ENCODE peak calls at places on chromosomes 3 and 15, in four cellular contexts. R, H, F and W are unnamed samples.

GRCh38 chr3:23549148-23549910 is 256.4 kb upstream of the UBE2E1 start:
- DNase-seq in R (no peak), H (no peak), F (no peak), W (no peak)

GRCh38 chr15:79987969-79988368 is 17.0 kb upstream of the BCL2A1 start:
- DNase-seq in R (no peak), H (no peak), F (no peak), W (no peak)

GRCh38 chr3:184346480-184346879 is 9.1 kb downstream of the FAM131A start:
- DNase-seq in R (no peak), H (no peak), F (no peak), W (no peak)

GRCh38 chr3:194967126-194968117 is 281.7 kb downstream of the FAM43A start:
- DNase-seq in R (no peak), H (no peak), F (no peak), W (no peak)

GRCh38 chr15:31263751-31264533 is 62.7 kb upstream of the KLF13 start:
- DNase-seq in R (peak; percentile 64), H (peak; percentile 85), F (peak; percentile 64), W (peak; percentile 56)

GRCh38 chr3:23468203-23468602 is 265.1 kb downstream of the UBE2E2 start:
- DNase-seq in R (no peak), H (no peak), F (no peak), W (no peak)

GRCh38 chr3:15953841-15954240 is 156.1 kb upstream of the ANKRD28 start:
- DNase-seq in R (no peak), H (no peak), F (no peak), W (no peak)

GRCh38 chr15:59972241-59972640 is 31.9 kb upstream of the FOXB1 start:
- DNase-seq in R (no peak), H (no peak), F (no peak), W (no peak)

GRCh38 chr3:123084738-123085237 is 18.0 kb downstream of the PDIA5 start:
- DNase-seq in R (no peak), H (no peak), F (no peak), W (peak; percentile 56)

GRCh38 chr3:81951106-81951505 is 189.7 kb upstream of the GBE1 start:
- DNase-seq in R (no peak), H (no peak), F (no peak), W (no peak)

GRCh38 chr3:17551333-17551732 is 191.1 kb downstream of the TBC1D5 start:
- DNase-seq in R (no peak), H (no peak), F (no peak), W (no peak)

GRCh38 chr3:45711936-45712335 is 22.7 kb downstream of the SACM1L start:
- DNase-seq in R (no peak), H (no peak), F (no peak), W (no peak)

GRCh38 chr3:32109256-32109655 is 2.8 kb downstream of the GPD1L start:
- DNase-seq in R (peak; percentile 91), H (peak; percentile 98), F (peak; percentile 94), W (peak; percentile 98)

GRCh38 chr3:38137615-38138346 is 680 bp upstream of the MYD88 start:
- DNase-seq in R (no peak), H (no peak), F (no peak), W (peak; percentile 27)

GRCh38 chr15:57694264-57694663 is 12.2 kb upstream of the POLR2M start:
- DNase-seq in R (no peak), H (no peak), F (no peak), W (no peak)

GRCh38 chr3:159378391-159378790 is 576.5 kb downstream of the MFSD1 start:
- DNase-seq in R (peak; percentile 94), H (no peak), F (no peak), W (no peak)

GRCh38 chr3:23821858-23822257 is 16.1 kb downstream of the UBE2E1 start:
- DNase-seq in R (no peak), H (no peak), F (no peak), W (no peak)

GRCh38 chr3:196207833-196208607 is 3.2 kb downstream of the ZDHHC19 start:
- DNase-seq in R (no peak), H (peak; percentile 69), F (no peak), W (peak; percentile 93)

GRCh38 chr15:77118787-77119410 is 48.0 kb upstream of the TSPAN3 start:
- DNase-seq in R (peak; percentile 49), H (no peak), F (peak; percentile 40), W (peak; percentile 82)

GRCh38 chr15:42992626-42993025 is 72.0 kb upstream of the TTBK2 start:
- DNase-seq in R (no peak), H (no peak), F (no peak), W (peak; percentile 81)

GRCh38 chr3:104437131-104437750 is 929.5 kb upstream of the ALCAM start:
- DNase-seq in R (no peak), H (no peak), F (no peak), W (no peak)

GRCh38 chr3:115832265-115832664 is 209.0 kb downstream of the GAP43 start:
- DNase-seq in R (no peak), H (no peak), F (no peak), W (no peak)

GRCh38 chr3:51391566-51392300 is 648 bp downstream of the RBM15B start:
- DNase-seq in R (no peak), H (peak; percentile 65), F (no peak), W (peak; percentile 29)

GRCh38 chr15:88385078-88385700 is 82.0 kb downstream of the MRPL46 start:
- DNase-seq in R (no peak), H (no peak), F (no peak), W (no peak)